ENCODE peak calls at places on chromosome 14, in nine cellular contexts. One of them, this sample, is unnamed.
A peak's percentile ranks its signal among the peaks of the same experiment; 100 is the strongest.

GRCh38 chr14:92613008-92613658 is 99.6 kb downstream of the RIN3 start:
- DNase-seq in HFF-Myc: no peak
- DNase-seq in coronary artery: no peak
- DNase-seq in fibroblast of the aortic adventitia: no peak
- DNase-seq in GM23338: peak; percentile 89
- DNase-seq in sigmoid colon: no peak
- DNase-seq in vagina: no peak
- DNase-seq in fibroblast of lung: peak; percentile 34
- DNase-seq in left ventricle myocardium inferior: peak; percentile 33
- DNase-seq in this sample: peak; percentile 51

GRCh38 chr14:34971381-34971780 is 11.4 kb upstream of the SRP54 start:
- DNase-seq in sigmoid colon: no peak
- DNase-seq in HFF-Myc: no peak
- DNase-seq in coronary artery: no peak
- DNase-seq in GM23338: no peak
- DNase-seq in vagina: no peak
- DNase-seq in fibroblast of lung: peak; percentile 52
- DNase-seq in fibroblast of the aortic adventitia: peak; percentile 28
- DNase-seq in left ventricle myocardium inferior: no peak
- DNase-seq in this sample: no peak

GRCh38 chr14:72543325-72543724 is 350.6 kb downstream of the DPF3 start:
- DNase-seq in coronary artery: no peak
- DNase-seq in HFF-Myc: no peak
- DNase-seq in left ventricle myocardium inferior: no peak
- DNase-seq in GM23338: no peak
- DNase-seq in vagina: no peak
- DNase-seq in fibroblast of lung: no peak
- DNase-seq in fibroblast of the aortic adventitia: no peak
- DNase-seq in sigmoid colon: no peak
- DNase-seq in this sample: no peak

GRCh38 chr14:34498684-34499412 is 36.8 kb upstream of the SPTSSA start:
- DNase-seq in sigmoid colon: no peak
- DNase-seq in HFF-Myc: peak; percentile 9
- DNase-seq in GM23338: peak; percentile 46
- DNase-seq in left ventricle myocardium inferior: no peak
- DNase-seq in vagina: no peak
- DNase-seq in fibroblast of lung: peak; percentile 26
- DNase-seq in coronary artery: no peak
- DNase-seq in fibroblast of the aortic adventitia: peak; percentile 53
- DNase-seq in this sample: peak; percentile 32

GRCh38 chr14:89451229-89451628 is 34.2 kb upstream of the FOXN3 start:
- DNase-seq in vagina: no peak
- DNase-seq in fibroblast of the aortic adventitia: no peak
- DNase-seq in sigmoid colon: peak; percentile 12
- DNase-seq in coronary artery: no peak
- DNase-seq in left ventricle myocardium inferior: no peak
- DNase-seq in GM23338: no peak
- DNase-seq in HFF-Myc: no peak
- DNase-seq in fibroblast of lung: no peak
- DNase-seq in this sample: no peak

GRCh38 chr14:65431951-65432350 is 19.4 kb downstream of the FUT8 start:
- DNase-seq in sigmoid colon: no peak
- DNase-seq in GM23338: no peak
- DNase-seq in vagina: no peak
- DNase-seq in fibroblast of lung: peak; percentile 76
- DNase-seq in HFF-Myc: no peak
- DNase-seq in fibroblast of the aortic adventitia: peak; percentile 58
- DNase-seq in left ventricle myocardium inferior: no peak
- DNase-seq in coronary artery: no peak
- DNase-seq in this sample: no peak

GRCh38 chr14:22898302-22898894 is 15.4 kb downstream of the REM2 start:
- DNase-seq in vagina: no peak
- DNase-seq in GM23338: no peak
- DNase-seq in HFF-Myc: no peak
- DNase-seq in fibroblast of the aortic adventitia: peak; percentile 23
- DNase-seq in fibroblast of lung: peak; percentile 83
- DNase-seq in coronary artery: no peak
- DNase-seq in sigmoid colon: no peak
- DNase-seq in left ventricle myocardium inferior: no peak
- DNase-seq in this sample: no peak

GRCh38 chr14:54685286-54685845 is 118.4 kb downstream of the SAMD4A start:
- DNase-seq in GM23338: no peak
- DNase-seq in left ventricle myocardium inferior: no peak
- DNase-seq in vagina: no peak
- DNase-seq in fibroblast of lung: peak; percentile 83
- DNase-seq in HFF-Myc: no peak
- DNase-seq in sigmoid colon: no peak
- DNase-seq in fibroblast of the aortic adventitia: no peak
- DNase-seq in coronary artery: no peak
- DNase-seq in this sample: no peak

GRCh38 chr14:37057776-37058175 is 114.6 kb downstream of the SLC25A21 start:
- DNase-seq in fibroblast of lung: no peak
- DNase-seq in HFF-Myc: no peak
- DNase-seq in fibroblast of the aortic adventitia: no peak
- DNase-seq in left ventricle myocardium inferior: no peak
- DNase-seq in vagina: no peak
- DNase-seq in GM23338: no peak
- DNase-seq in sigmoid colon: no peak
- DNase-seq in coronary artery: no peak
- DNase-seq in this sample: no peak

GRCh38 chr14:21902561-21903199 is 229.1 kb upstream of the OR4E1 start:
- DNase-seq in fibroblast of the aortic adventitia: no peak
- DNase-seq in vagina: no peak
- DNase-seq in coronary artery: no peak
- DNase-seq in fibroblast of lung: no peak
- DNase-seq in left ventricle myocardium inferior: no peak
- DNase-seq in sigmoid colon: no peak
- DNase-seq in HFF-Myc: no peak
- DNase-seq in GM23338: no peak
- DNase-seq in this sample: peak; percentile 18

GRCh38 chr14:51262868-51263267 is 22.8 kb downstream of the TMX1 start:
- DNase-seq in fibroblast of the aortic adventitia: no peak
- DNase-seq in HFF-Myc: no peak
- DNase-seq in coronary artery: no peak
- DNase-seq in GM23338: no peak
- DNase-seq in vagina: no peak
- DNase-seq in fibroblast of lung: no peak
- DNase-seq in left ventricle myocardium inferior: no peak
- DNase-seq in sigmoid colon: no peak
- DNase-seq in this sample: no peak

GRCh38 chr14:61498811-61499210 is 177.4 kb downstream of the PRKCH start:
- DNase-seq in vagina: no peak
- DNase-seq in GM23338: no peak
- DNase-seq in left ventricle myocardium inferior: no peak
- DNase-seq in fibroblast of lung: peak; percentile 51
- DNase-seq in HFF-Myc: no peak
- DNase-seq in fibroblast of the aortic adventitia: peak; percentile 83
- DNase-seq in sigmoid colon: no peak
- DNase-seq in coronary artery: no peak
- DNase-seq in this sample: no peak

GRCh38 chr14:61168126-61168525 is 113.0 kb downstream of the TMEM30B start:
- DNase-seq in GM23338: no peak
- DNase-seq in left ventricle myocardium inferior: no peak
- DNase-seq in vagina: no peak
- DNase-seq in fibroblast of the aortic adventitia: no peak
- DNase-seq in fibroblast of lung: peak; percentile 80
- DNase-seq in coronary artery: no peak
- DNase-seq in HFF-Myc: no peak
- DNase-seq in sigmoid colon: no peak
- DNase-seq in this sample: no peak

GRCh38 chr14:61280526-61281185 is 482 bp downstream of the TMEM30B start:
- DNase-seq in GM23338: peak; percentile 70
- DNase-seq in fibroblast of the aortic adventitia: peak; percentile 36
- DNase-seq in coronary artery: no peak
- DNase-seq in sigmoid colon: no peak
- DNase-seq in fibroblast of lung: peak; percentile 59
- DNase-seq in left ventricle myocardium inferior: peak; percentile 62
- DNase-seq in HFF-Myc: no peak
- DNase-seq in vagina: no peak
- DNase-seq in this sample: peak; percentile 35

GRCh38 chr14:73594491-73594890 is 2.8 kb downstream of the ACOT4 start:
- DNase-seq in left ventricle myocardium inferior: no peak
- DNase-seq in GM23338: no peak
- DNase-seq in fibroblast of lung: no peak
- DNase-seq in HFF-Myc: no peak
- DNase-seq in coronary artery: no peak
- DNase-seq in fibroblast of the aortic adventitia: no peak
- DNase-seq in sigmoid colon: no peak
- DNase-seq in vagina: no peak
- DNase-seq in this sample: no peak
- H3K4me3 ChIP-seq in left ventricle myocardium inferior: no peak overlapping the region
- H3K4me3 ChIP-seq in GM23338: no peak overlapping the region
- H3K4me3 ChIP-seq in fibroblast of lung: no peak overlapping the region
- H3K4me3 ChIP-seq in HFF-Myc: no peak overlapping the region
- H3K4me3 ChIP-seq in coronary artery: no peak overlapping the region
- H3K4me3 ChIP-seq in fibroblast of the aortic adventitia: no peak overlapping the region
- H3K4me3 ChIP-seq in sigmoid colon: no peak overlapping the region
- H3K4me3 ChIP-seq in vagina: no peak overlapping the region
- H3K4me3 ChIP-seq in this sample: no peak overlapping the region

DNA sequence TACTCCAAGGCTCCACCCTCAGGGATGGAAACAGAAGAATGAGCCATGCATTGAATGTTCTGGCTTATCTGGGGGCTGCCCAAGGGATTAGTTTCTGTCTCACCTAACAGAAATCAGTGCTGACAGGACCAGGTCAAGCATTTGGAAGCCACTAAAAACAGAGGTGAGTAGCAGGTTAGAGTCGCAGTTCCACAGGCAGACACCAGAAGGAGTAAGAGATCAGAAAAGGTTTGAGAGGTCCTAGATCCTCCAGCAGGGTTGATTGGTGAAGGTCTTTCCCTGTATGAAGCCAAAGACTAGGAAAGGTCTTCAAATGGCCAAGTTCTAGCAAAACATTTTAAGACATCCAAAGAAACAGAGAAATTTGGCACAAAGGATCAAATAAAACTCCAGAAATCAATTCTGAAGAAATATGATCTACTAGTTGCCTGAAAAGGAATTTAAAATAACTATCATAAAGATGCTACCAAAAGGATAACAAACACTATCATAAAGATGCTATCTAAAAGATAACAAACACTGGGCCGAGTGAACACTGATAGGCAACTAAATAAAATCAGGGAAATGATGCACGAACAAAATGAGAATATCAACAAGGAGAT is 19.5 kb upstream of the TTC9 start:
- DNase-seq in fibroblast of the aortic adventitia: peak; percentile 38
- DNase-seq in HFF-Myc: no peak
- DNase-seq in left ventricle myocardium inferior: no peak
- DNase-seq in coronary artery: no peak
- DNase-seq in fibroblast of lung: peak; percentile 25
- DNase-seq in vagina: no peak
- DNase-seq in sigmoid colon: no peak
- DNase-seq in GM23338: peak; percentile 91
- DNase-seq in this sample: peak; percentile 75
- TF ChIP-seq CTCF in fibroblast of the aortic adventitia: peak; percentile 59
- TF ChIP-seq CTCF in HFF-Myc: peak; percentile 73
- TF ChIP-seq CTCF in left ventricle myocardium inferior: peak; percentile 79
- TF ChIP-seq CTCF in coronary artery: no peak
- TF ChIP-seq CTCF in fibroblast of lung: peak; percentile 89
- TF ChIP-seq CTCF in vagina: peak; percentile 43
- TF ChIP-seq CTCF in sigmoid colon: peak; percentile 33
- TF ChIP-seq CTCF in GM23338: peak; percentile 80
- TF ChIP-seq CTCF in this sample: peak; percentile 86

GRCh38 chr14:104826858-104827172 is 25.9 kb downstream of the ZBTB42 start:
- DNase-seq in sigmoid colon: no peak
- DNase-seq in coronary artery: no peak
- DNase-seq in HFF-Myc: no peak
- DNase-seq in fibroblast of lung: no peak
- DNase-seq in fibroblast of the aortic adventitia: no peak
- DNase-seq in GM23338: peak; percentile 13
- DNase-seq in vagina: no peak
- DNase-seq in left ventricle myocardium inferior: no peak
- DNase-seq in this sample: no peak

GRCh38 chr14:104821971-104822608 is 21.2 kb downstream of the ZBTB42 start:
- DNase-seq in fibroblast of the aortic adventitia: no peak
- DNase-seq in GM23338: no peak
- DNase-seq in fibroblast of lung: no peak
- DNase-seq in coronary artery: no peak
- DNase-seq in left ventricle myocardium inferior: no peak
- DNase-seq in sigmoid colon: peak; percentile 49
- DNase-seq in vagina: peak; percentile 82
- DNase-seq in HFF-Myc: no peak
- DNase-seq in this sample: no peak

GRCh38 chr14:104826197-104826857 is 25.4 kb downstream of the ZBTB42 start:
- DNase-seq in vagina: no peak
- DNase-seq in GM23338: peak; percentile 84
- DNase-seq in fibroblast of the aortic adventitia: peak; percentile 72
- DNase-seq in sigmoid colon: peak; percentile 94
- DNase-seq in HFF-Myc: no peak
- DNase-seq in left ventricle myocardium inferior: peak; percentile 91
- DNase-seq in fibroblast of lung: peak; percentile 54
- DNase-seq in coronary artery: peak; percentile 92
- DNase-seq in this sample: peak; percentile 88

GRCh38 chr14:104822821-104823615 is 22.1 kb downstream of the ZBTB42 start:
- DNase-seq in HFF-Myc: no peak
- DNase-seq in coronary artery: no peak
- DNase-seq in fibroblast of lung: no peak
- DNase-seq in fibroblast of the aortic adventitia: no peak
- DNase-seq in vagina: no peak
- DNase-seq in sigmoid colon: peak; percentile 52
- DNase-seq in GM23338: no peak
- DNase-seq in left ventricle myocardium inferior: no peak
- DNase-seq in this sample: no peak

DNA sequence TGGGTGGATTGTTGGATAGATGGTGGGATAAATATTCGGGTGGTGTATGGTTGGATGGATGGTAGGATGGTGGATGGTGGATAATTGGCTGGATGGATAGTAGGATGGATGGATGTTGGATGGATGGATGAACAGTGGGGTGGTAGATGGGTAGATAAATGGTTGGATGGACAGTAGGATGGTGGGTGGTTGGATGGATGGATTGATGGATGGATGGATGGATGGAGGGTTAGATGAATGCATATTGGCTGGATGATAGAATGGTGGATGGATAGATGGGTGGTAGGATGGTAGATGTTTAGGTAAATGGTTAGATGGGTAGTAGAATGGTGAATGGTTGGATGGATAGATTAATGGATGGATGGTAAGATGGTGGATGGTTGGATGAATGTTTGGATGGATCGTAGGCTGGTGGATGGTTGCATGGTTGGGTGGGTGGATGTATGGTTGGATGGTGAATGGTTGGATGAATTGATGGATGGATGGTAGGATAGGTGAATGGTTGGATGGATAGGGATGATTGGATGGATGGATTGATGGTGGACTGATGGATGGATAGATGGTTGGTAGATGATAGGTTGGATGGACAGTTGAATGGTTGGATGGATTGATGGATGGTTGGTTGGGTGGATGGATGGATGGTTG is 23.6 kb downstream of the ZBTB42 start:
- DNase-seq in GM23338: no peak
- DNase-seq in vagina: no peak
- DNase-seq in fibroblast of the aortic adventitia: no peak
- DNase-seq in sigmoid colon: no peak
- DNase-seq in HFF-Myc: no peak
- DNase-seq in coronary artery: no peak
- DNase-seq in left ventricle myocardium inferior: no peak
- DNase-seq in fibroblast of lung: no peak
- DNase-seq in this sample: no peak
- H3K4me3 ChIP-seq in GM23338: no peak overlapping the region
- H3K4me3 ChIP-seq in vagina: no peak overlapping the region
- H3K4me3 ChIP-seq in fibroblast of the aortic adventitia: no peak overlapping the region
- H3K4me3 ChIP-seq in sigmoid colon: no peak overlapping the region
- H3K4me3 ChIP-seq in HFF-Myc: no peak overlapping the region
- H3K4me3 ChIP-seq in coronary artery: no peak overlapping the region
- H3K4me3 ChIP-seq in left ventricle myocardium inferior: no peak overlapping the region
- H3K4me3 ChIP-seq in fibroblast of lung: no peak overlapping the region
- H3K4me3 ChIP-seq in this sample: no peak overlapping the region

GRCh38 chr14:58813745-58814144 is 176.0 kb downstream of the DACT1 start:
- DNase-seq in left ventricle myocardium inferior: no peak
- DNase-seq in vagina: no peak
- DNase-seq in GM23338: no peak
- DNase-seq in sigmoid colon: no peak
- DNase-seq in HFF-Myc: no peak
- DNase-seq in coronary artery: no peak
- DNase-seq in fibroblast of the aortic adventitia: no peak
- DNase-seq in fibroblast of lung: no peak
- DNase-seq in this sample: no peak
- TF ChIP-seq CTCF in left ventricle myocardium inferior: no peak
- TF ChIP-seq CTCF in vagina: no peak
- TF ChIP-seq CTCF in GM23338: no peak
- TF ChIP-seq CTCF in sigmoid colon: no peak
- TF ChIP-seq CTCF in HFF-Myc: no peak
- TF ChIP-seq CTCF in coronary artery: no peak
- TF ChIP-seq CTCF in fibroblast of the aortic adventitia: no peak
- TF ChIP-seq CTCF in fibroblast of lung: no peak
- TF ChIP-seq CTCF in this sample: no peak

This sample was measured in GM12865.